ENCODE peak calls at places on chromosome 6, in seven cellular contexts. A is sigmoid colon; W is CD8-positive, alpha-beta T cell; D is ascending aorta; I is HCT116; L is bronchial epithelial cell; U is brain microvascular endothelial cell. Z is an unnamed sample. For H3K36me3, the result is how much of the 10 kb centered on the place peaks cover.

GRCh38 chr6:21180155-21180554 is 413.4 kb upstream of the SOX4 start:
- DNase-seq in A (no peak), W (no peak), D (no peak), I (no peak), L (no peak), U (no peak), Z (no peak)

GRCh38 chr6:54283877-54284860 is 24.1 kb upstream of the TINAG start:
- DNase-seq in A (no peak), W (no peak), D (no peak), I (no peak), L (no peak), U (peak), Z (no peak)

GRCh38 chr6:49541210-49541724 is 9.2 kb upstream of the C6orf141 start:
- DNase-seq in A (no peak), W (no peak), D (no peak), I (peak), L (peak), U (no peak), Z (peak)

GRCh38 chr6:107658920-107659879 is 164.9 kb downstream of the SCML4 start:
- DNase-seq in A (no peak), W (no peak), D (no peak), I (no peak), L (peak), U (no peak), Z (no peak)

GRCh38 chr6:37547564-37548061 is 47.9 kb upstream of the CCDC167 start:
- DNase-seq in A (no peak), W (peak), D (no peak), I (no peak), L (peak), U (peak), Z (peak)

GRCh38 chr6:43825187-43826115 is 55.4 kb downstream of the VEGFA start:
- DNase-seq in A (no peak), W (no peak), D (no peak), I (no peak), L (no peak), U (no peak), Z (no peak)

GRCh38 chr6:40438556-40438955 is 148.6 kb downstream of the LRFN2 start:
- DNase-seq in A (no peak), W (no peak), D (no peak), I (no peak), L (no peak), U (no peak), Z (no peak)

GRCh38 chr6:33929575-33930288 is 125.9 kb upstream of the MLN start:
- DNase-seq in A (no peak), W (no peak), D (no peak), I (no peak), L (no peak), U (no peak), Z (peak)

GRCh38 chr6:50899306-50899840 is 80.7 kb downstream of the TFAP2B start:
- DNase-seq in A (no peak), W (no peak), D (no peak), I (no peak), L (peak), U (no peak), Z (no peak)

GRCh38 chr6:130946076-130946475 is 117.0 kb downstream of the EPB41L2 start:
- DNase-seq in A (no peak), W (no peak), D (no peak), I (no peak), L (no peak), U (no peak), Z (no peak)

GRCh38 chr6:152087096-152087495 is 279.6 kb downstream of the ESR1 start:
- DNase-seq in A (no peak), W (no peak), D (no peak), I (no peak), L (no peak), U (no peak), Z (no peak)

GRCh38 chr6:52390361-52390727 is 28.4 kb downstream of the PAQR8 start:
- DNase-seq in A (no peak), W (peak), D (no peak), I (peak), L (peak), U (peak), Z (peak)

GRCh38 chr6:37027036-37027720 is 21.7 kb downstream of the FGD2 start:
- DNase-seq in A (no peak), W (no peak), D (no peak), I (no peak), L (no peak), U (no peak), Z (no peak)

GRCh38 chr6:149913085-149913484 is 9.8 kb downstream of the RAET1G start:
- DNase-seq in A (no peak), W (peak), D (no peak), I (no peak), L (peak), U (no peak), Z (no peak)

GRCh38 chr6:170344631-170345576 is 38.3 kb downstream of the FAM120B start:
- DNase-seq in A (no peak), W (no peak), D (no peak), I (peak), L (peak), U (peak), Z (peak)

GRCh38 chr6:159720708-159721107 is 6.6 kb upstream of the WTAP start:
- DNase-seq in A (no peak), W (no peak), D (no peak), I (peak), L (peak), U (no peak), Z (no peak)

GRCh38 chr6:158316022-158316421 is 3.8 kb downstream of the TULP4 start:
- DNase-seq in A (no peak), W (no peak), D (no peak), I (peak), L (peak), U (no peak), Z (no peak)

GRCh38 chr6:13390658-13391057 is 62.3 kb upstream of the TBC1D7 start:
- DNase-seq in A (no peak), W (no peak), D (no peak), I (no peak), L (no peak), U (no peak), Z (no peak)

GRCh38 chr6:146267946-146268345 is 239.1 kb downstream of the GRM1 start:
- DNase-seq in A (no peak), W (no peak), D (no peak), I (no peak), L (no peak), U (no peak), Z (no peak)

GRCh38 chr6:114989279-114989964 is 646.6 kb upstream of the HS3ST5 start:
- DNase-seq in A (no peak), W (no peak), D (no peak), I (no peak), L (no peak), U (no peak), Z (no peak)

DNA sequence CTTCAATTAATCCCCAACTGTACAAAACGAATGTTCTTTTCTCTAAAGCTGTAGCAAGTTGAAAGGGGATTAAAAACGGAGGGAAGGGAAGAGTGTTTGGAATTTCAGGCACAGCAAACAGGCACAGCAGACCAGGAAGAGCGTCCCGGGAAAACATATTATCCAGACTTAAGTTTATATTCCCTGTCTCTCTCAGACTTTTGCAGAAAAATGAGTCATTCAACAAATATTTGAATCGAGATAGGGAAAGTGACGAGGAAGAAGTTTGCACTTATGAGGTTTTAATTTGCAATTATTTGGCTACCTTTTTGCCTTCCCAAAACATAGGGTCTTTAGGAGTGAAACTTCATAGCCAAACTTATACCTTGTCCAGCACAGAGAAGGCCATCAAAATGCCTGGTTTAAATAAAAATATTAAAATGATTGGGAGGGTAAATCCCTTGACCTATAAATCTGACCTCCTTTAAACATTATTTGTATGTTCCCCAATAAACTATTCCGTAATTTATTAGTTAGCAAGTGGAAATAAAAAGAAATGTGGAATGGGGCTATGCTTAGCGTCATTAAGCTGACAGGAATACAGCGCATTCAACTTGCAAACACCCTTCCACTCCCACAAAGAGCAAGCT is 16.0 kb downstream of the HFE start:
- DNase-seq in A (no peak), W (no peak), D (no peak), I (no peak), L (peak), U (peak), Z (no peak)
- H3K4me3 ChIP-seq in A (peak), W (no peak), D (peak), I (no peak), L (peak), U (peak), Z (peak)

GRCh38 chr6:41575598-41575997 is 29.4 kb downstream of the FOXP4 start:
- DNase-seq in A (no peak), W (no peak), D (no peak), I (no peak), L (no peak), U (no peak), Z (no peak)

GRCh38 chr6:41577865-41578713 is 31.9 kb downstream of the FOXP4 start:
- DNase-seq in A (no peak), W (no peak), D (no peak), I (peak), L (peak), U (no peak), Z (peak)

GRCh38 chr6:41578714-41579610 is 32.8 kb downstream of the FOXP4 start:
- DNase-seq in A (no peak), W (no peak), D (no peak), I (no peak), L (no peak), U (no peak), Z (no peak)

GRCh38 chr6:41577356-41577864 is 31.2 kb downstream of the FOXP4 start:
- DNase-seq in A (no peak), W (no peak), D (no peak), I (no peak), L (no peak), U (no peak), Z (no peak)

GRCh38 chr6:41576667-41577066 is 30.5 kb downstream of the FOXP4 start:
- DNase-seq in A (no peak), W (no peak), D (no peak), I (no peak), L (no peak), U (no peak), Z (no peak)
- H3K36me3 ChIP-seq in A (under half), W (under half), D (under half), I (under half), L (under half), U (under half), Z (under half)

DNA sequence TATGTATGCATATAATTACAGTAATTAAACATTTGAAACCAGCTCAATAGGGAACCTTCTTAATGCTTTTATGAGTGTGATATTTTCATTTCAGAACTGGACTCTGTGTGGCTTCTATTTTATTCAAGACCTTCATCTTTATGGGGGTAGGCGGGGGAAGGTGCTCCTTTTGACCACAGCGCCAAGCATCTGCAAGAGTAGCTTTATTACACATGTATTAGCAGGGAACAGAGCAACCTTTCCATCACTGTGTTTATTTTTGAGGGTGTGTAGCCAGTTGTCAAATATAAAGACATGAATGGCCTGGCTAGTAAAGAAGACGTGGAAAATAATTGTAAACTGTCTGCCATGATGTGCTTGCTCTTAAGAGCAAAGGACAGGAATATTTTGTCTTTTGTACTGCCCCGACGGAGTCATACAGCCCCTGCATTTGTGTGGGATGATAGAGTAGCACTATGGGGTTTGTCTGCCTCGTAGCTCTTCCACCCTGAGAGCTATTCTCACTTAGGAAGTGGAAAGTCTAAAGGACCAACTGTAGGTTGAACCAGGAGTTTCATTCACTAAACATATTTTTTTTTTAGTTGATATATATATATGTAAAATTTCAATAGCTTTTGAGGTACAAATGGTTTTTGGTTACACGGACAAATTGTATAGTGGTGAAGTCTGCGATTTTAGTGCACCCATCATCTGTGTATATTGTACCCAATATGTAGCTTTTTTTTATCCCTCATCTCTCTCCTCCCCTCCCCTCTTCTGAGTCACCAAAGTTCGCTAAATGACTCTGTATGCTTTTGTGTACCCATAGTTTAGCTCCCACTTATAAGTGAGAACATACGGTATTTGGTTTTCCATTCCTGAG is 91.2 kb downstream of the CARMIL1 start:
- DNase-seq in A (no peak), W (no peak), D (no peak), I (no peak), L (no peak), U (no peak), Z (no peak)
- H3K4me3 ChIP-seq in A (no peak), W (peak), D (no peak), I (no peak), L (no peak), U (no peak), Z (no peak)

GRCh38 chr6:167870321-167870720 is 43.6 kb downstream of the AFDN start:
- DNase-seq in A (no peak), W (no peak), D (no peak), I (no peak), L (no peak), U (no peak), Z (no peak)

GRCh38 chr6:167860546-167861226 is 34.0 kb downstream of the AFDN start:
- DNase-seq in A (no peak), W (no peak), D (no peak), I (no peak), L (no peak), U (no peak), Z (no peak)

GRCh38 chr6:167861424-167861823 is 34.7 kb downstream of the AFDN start:
- DNase-seq in A (no peak), W (no peak), D (no peak), I (no peak), L (no peak), U (no peak), Z (no peak)

GRCh38 chr6:167863897-167864296 is 37.2 kb downstream of the AFDN start:
- DNase-seq in A (no peak), W (no peak), D (no peak), I (no peak), L (no peak), U (no peak), Z (no peak)

DNA sequence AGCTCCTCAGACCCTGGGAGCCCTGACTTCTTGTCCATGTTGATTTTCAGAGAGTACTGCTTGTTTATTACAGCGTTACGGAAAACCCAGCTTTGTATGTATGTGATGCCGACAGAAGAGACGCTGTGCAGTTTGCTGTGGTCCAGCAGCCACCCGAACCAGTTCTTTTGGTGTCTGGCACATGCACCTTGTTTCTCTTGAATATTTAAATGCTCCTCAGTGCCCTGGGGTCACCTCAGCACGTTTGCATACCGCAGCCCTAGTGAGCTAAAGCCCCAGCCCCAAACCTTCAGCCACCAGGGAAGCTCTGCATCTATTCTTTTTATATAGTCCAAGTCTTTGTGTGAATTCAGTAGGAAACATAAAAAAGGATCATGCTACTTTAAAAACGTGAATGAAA is 39.9 kb downstream of the AFDN start:
- DNase-seq in A (no peak), W (no peak), D (no peak), I (no peak), L (no peak), U (no peak), Z (no peak)
- H3K36me3 ChIP-seq in A (under half), W (under half), D (under half), I (under half), L (under half), U (under half), Z (under half)

DNA sequence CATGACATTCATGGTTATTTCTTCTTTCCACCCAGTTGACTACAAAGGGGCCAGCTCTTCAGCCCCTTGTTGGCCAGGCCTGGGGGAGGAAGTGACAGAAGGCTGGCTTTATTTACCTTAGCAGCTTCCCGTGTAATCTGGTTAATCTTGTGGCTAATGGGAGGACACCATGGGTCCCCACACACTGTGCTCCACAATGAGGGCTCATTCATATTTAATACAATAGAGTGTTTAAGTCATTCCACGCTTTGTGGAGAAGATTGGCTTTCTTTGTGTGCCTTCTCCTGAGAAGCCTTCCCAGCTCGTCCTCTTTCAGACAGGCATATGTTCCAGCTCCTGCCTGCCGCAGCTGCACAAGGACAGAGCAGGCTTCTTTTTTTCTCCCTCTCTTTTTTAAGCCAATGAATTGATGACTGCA is 958.6 kb downstream of the TFAP2A start:
- DNase-seq in A (no peak), W (no peak), D (no peak), I (no peak), L (no peak), U (no peak), Z (no peak)
- H3K4me3 ChIP-seq in A (no peak), W (no peak), D (no peak), I (no peak), L (no peak), U (no peak), Z (no peak)

DNA sequence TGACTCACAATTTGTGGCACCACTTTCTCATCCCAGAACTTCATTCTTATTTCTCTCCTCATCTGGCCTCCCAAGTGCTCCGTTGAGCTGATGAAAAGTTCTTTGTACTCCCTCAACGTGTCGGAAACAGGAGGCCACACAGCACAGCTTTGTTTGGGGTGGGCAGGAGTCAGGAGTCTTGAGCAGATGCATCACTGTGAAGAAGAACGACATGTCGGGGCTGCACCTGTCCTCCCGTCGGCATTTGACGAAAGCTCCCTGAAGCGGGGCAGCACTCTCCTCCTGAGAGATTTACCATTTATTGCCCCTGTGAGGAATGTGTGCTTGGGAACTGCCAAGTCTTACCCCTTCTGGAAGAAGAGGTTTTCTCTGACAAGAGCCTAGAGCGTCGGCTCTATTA is 28.1 kb downstream of the TAF8 start:
- DNase-seq in A (no peak), W (no peak), D (no peak), I (no peak), L (no peak), U (no peak), Z (no peak)
- H3K36me3 ChIP-seq in A (under half), W (under half), D (under half), I (under half), L (under half), U (under half), Z (under half)

GRCh38 chr6:46129301-46129633 is 522 bp upstream of the ENPP4 start:
- DNase-seq in A (no peak), W (no peak), D (no peak), I (no peak), L (peak), U (no peak), Z (no peak)
- H3K4me3 ChIP-seq in A (peak), W (peak), D (peak), I (peak), L (peak), U (peak), Z (peak)

GRCh38 chr6:92589970-92590369 is 829.4 kb downstream of the EPHA7 start:
- DNase-seq in A (no peak), W (no peak), D (no peak), I (no peak), L (peak), U (no peak), Z (no peak)
- H3K36me3 ChIP-seq in A (under half), W (under half), D (under half), I (under half), L (under half), U (under half), Z (under half)

DNA sequence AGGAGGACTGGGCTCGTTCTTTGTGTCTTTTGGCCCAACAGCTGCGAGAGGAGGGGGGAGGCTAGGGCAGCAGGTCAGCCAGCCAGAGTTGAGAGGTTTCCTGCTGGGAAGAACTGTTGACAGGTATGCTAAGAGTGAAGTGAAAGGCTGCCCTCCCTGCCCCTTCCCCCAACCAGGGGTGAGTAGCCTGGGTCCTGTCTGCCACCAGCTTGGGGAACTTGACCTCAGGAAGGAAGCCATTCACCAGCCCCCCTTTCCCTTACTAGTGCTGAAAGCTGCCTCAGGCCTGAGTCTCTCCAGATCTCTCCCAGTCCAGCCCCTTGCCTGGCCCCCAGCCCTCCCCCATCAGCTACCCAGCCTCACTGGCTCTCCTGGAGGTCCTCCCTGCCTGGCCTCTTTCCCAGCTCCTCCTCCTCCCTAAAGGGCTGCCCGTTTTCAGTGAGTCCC is 20.7 kb upstream of the ZNF76 start:
- DNase-seq in A (peak), W (no peak), D (peak), I (no peak), L (no peak), U (no peak), Z (no peak)
- H3K4me3 ChIP-seq in A (no peak), W (no peak), D (no peak), I (no peak), L (no peak), U (no peak), Z (no peak)